ENCODE peak calls at places on chromosomes 16 and 17, in four cellular contexts. One of them, this sample, is unnamed.

GRCh38 chr17:74493381-74493833 is 27.0 kb downstream of the CD300A start:
- DNase-seq in brain microvascular endothelial cell: peak
- DNase-seq in GM13977: peak
- DNase-seq in NCI-H1694: peak
- DNase-seq in this sample: peak

GRCh38 chr16:57045694-57046381 is 46.5 kb upstream of the CPNE2 start:
- DNase-seq in GM13977: peak
- DNase-seq in brain microvascular endothelial cell: peak
- DNase-seq in NCI-H1694: peak
- DNase-seq in this sample: peak

GRCh38 chr17:80105762-80106161 is 4.4 kb downstream of the GAA start:
- DNase-seq in GM13977: no peak
- DNase-seq in brain microvascular endothelial cell: peak
- DNase-seq in NCI-H1694: peak
- DNase-seq in this sample: no peak

GRCh38 chr17:7854851-7855642 is at the start of gene TMEM88:
- DNase-seq in NCI-H1694: no peak
- DNase-seq in brain microvascular endothelial cell: no peak
- DNase-seq in GM13977: no peak
- DNase-seq in this sample: no peak

GRCh38 chr17:77210331-77210730 is 69.6 kb downstream of the SEC14L1 start:
- DNase-seq in GM13977: no peak
- DNase-seq in brain microvascular endothelial cell: no peak
- DNase-seq in NCI-H1694: no peak
- DNase-seq in this sample: no peak

GRCh38 chr16:324451-325334 is 27.8 kb downstream of the AXIN1 start:
- DNase-seq in NCI-H1694: no peak
- DNase-seq in brain microvascular endothelial cell: no peak
- DNase-seq in GM13977: peak
- DNase-seq in this sample: no peak

GRCh38 chr16:29777576-29778360 is at the start of gene ZG16:
- DNase-seq in brain microvascular endothelial cell: no peak
- DNase-seq in NCI-H1694: no peak
- DNase-seq in GM13977: no peak
- DNase-seq in this sample: no peak

GRCh38 chr16:10683160-10683559 is 11.6 kb downstream of the TEKT5 start:
- DNase-seq in brain microvascular endothelial cell: no peak
- DNase-seq in GM13977: no peak
- DNase-seq in NCI-H1694: peak
- DNase-seq in this sample: no peak

GRCh38 chr16:83351846-83352245 is 455.9 kb upstream of the HSBP1 start:
- DNase-seq in brain microvascular endothelial cell: peak
- DNase-seq in GM13977: no peak
- DNase-seq in NCI-H1694: no peak
- DNase-seq in this sample: no peak

GRCh38 chr16:31464781-31465260 is 5.5 kb downstream of the ARMC5 start:
- DNase-seq in GM13977: no peak
- DNase-seq in brain microvascular endothelial cell: no peak
- DNase-seq in NCI-H1694: no peak
- DNase-seq in this sample: no peak

GRCh38 chr16:8892101-8892575 is 10.0 kb downstream of the LITAFD start:
- DNase-seq in brain microvascular endothelial cell: no peak
- DNase-seq in NCI-H1694: no peak
- DNase-seq in GM13977: no peak
- DNase-seq in this sample: peak

GRCh38 chr17:348692-349425 is 3.7 kb downstream of the RPH3AL start:
- DNase-seq in GM13977: no peak
- DNase-seq in brain microvascular endothelial cell: no peak
- DNase-seq in NCI-H1694: no peak
- DNase-seq in this sample: no peak

GRCh38 chr17:78304549-78305037 is 55.3 kb downstream of the SOCS3 start:
- DNase-seq in GM13977: no peak
- DNase-seq in NCI-H1694: no peak
- DNase-seq in brain microvascular endothelial cell: no peak
- DNase-seq in this sample: no peak

GRCh38 chr17:42573095-42573494 is 4.4 kb downstream of the PSMC3IP start:
- DNase-seq in brain microvascular endothelial cell: no peak
- DNase-seq in NCI-H1694: no peak
- DNase-seq in GM13977: no peak
- DNase-seq in this sample: no peak

GRCh38 chr16:12611006-12611477 is 192.6 kb downstream of the CPPED1 start:
- DNase-seq in brain microvascular endothelial cell: peak
- DNase-seq in GM13977: no peak
- DNase-seq in NCI-H1694: no peak
- DNase-seq in this sample: no peak

GRCh38 chr17:58096892-58097291 is 13.7 kb downstream of the DYNLL2 start:
- DNase-seq in brain microvascular endothelial cell: no peak
- DNase-seq in NCI-H1694: no peak
- DNase-seq in GM13977: no peak
- DNase-seq in this sample: no peak

GRCh38 chr17:1087381-1088241 is 90.7 kb downstream of the TIMM22 start:
- DNase-seq in brain microvascular endothelial cell: no peak
- DNase-seq in GM13977: no peak
- DNase-seq in NCI-H1694: peak
- DNase-seq in this sample: no peak

GRCh38 chr17:14317383-14317782 is 16.5 kb downstream of the HS3ST3B1 start:
- DNase-seq in GM13977: no peak
- DNase-seq in NCI-H1694: no peak
- DNase-seq in brain microvascular endothelial cell: no peak
- DNase-seq in this sample: no peak

GRCh38 chr16:68764866-68765265 is 27.8 kb downstream of the CDH1 start:
- DNase-seq in GM13977: peak
- DNase-seq in brain microvascular endothelial cell: no peak
- DNase-seq in NCI-H1694: no peak
- DNase-seq in this sample: no peak

GRCh38 chr17:15655162-15655561 is 28.9 kb downstream of the TRIM16 start:
- DNase-seq in GM13977: no peak
- DNase-seq in NCI-H1694: no peak
- DNase-seq in brain microvascular endothelial cell: no peak
- DNase-seq in this sample: no peak

GRCh38 chr17:31453896-31454295 is 62.4 kb downstream of the RAB11FIP4 start:
- DNase-seq in NCI-H1694: no peak
- DNase-seq in brain microvascular endothelial cell: no peak
- DNase-seq in GM13977: no peak
- DNase-seq in this sample: no peak

GRCh38 chr17:28716740-28717577 is 709 bp downstream of the RAB34 start:
- DNase-seq in brain microvascular endothelial cell: peak
- DNase-seq in NCI-H1694: no peak
- DNase-seq in GM13977: no peak
- DNase-seq in this sample: no peak